ENCODE peak calls at places on chromosomes 16 and 17, in six cellular contexts. E is MCF 10A; N is stimulated activated CD4-positive, alpha-beta T cell treated with anti-CD3 and anti-CD28 coated beads, Interleukin-1b, Interleukin-23, amount 100 ng/mL, for 1 hour; R is activated CD8-positive, alpha-beta T cell treated with anti-CD3 and anti-CD28 coated beads, Interleukin-2, amount 10 ng/mL, durations not matched to agents 7 days and 5 days; Q is kidney glomerular epithelial cell; B is kidney tubule cell. I is an unnamed sample.

GRCh38 chr17:1830288-1830687 is 483 bp downstream of the RPA1 start:
- DNase-seq in E (peak), B (peak), Q (no peak), N (no peak), R (peak), I (peak)

GRCh38 chr16:30090607-30091332 is 954 bp downstream of the TBX6 start:
- DNase-seq in E (no peak), B (no peak), Q (no peak), N (no peak), R (no peak), I (no peak)

GRCh38 chr17:13067629-13068303 is 49.9 kb upstream of the ELAC2 start:
- DNase-seq in R (no peak), Q (no peak), N (no peak), E (no peak), B (no peak), I (no peak)

GRCh38 chr16:57741660-57742191 is 6.2 kb downstream of the KATNB1 start:
- DNase-seq in N (no peak), Q (no peak), E (no peak), R (no peak), B (no peak), I (no peak)

GRCh38 chr17:11176549-11176948 is 64.5 kb upstream of the SHISA6 start:
- DNase-seq in N (no peak), R (no peak), B (no peak), Q (no peak), E (no peak), I (no peak)

GRCh38 chr17:77279448-77280303 is 138.9 kb downstream of the SEC14L1 start:
- DNase-seq in R (no peak), N (no peak), E (peak), B (peak), Q (no peak), I (no peak)

GRCh38 chr16:81137012-81137335 is 40.8 kb upstream of the GCSH start:
- DNase-seq in E (no peak), R (no peak), Q (no peak), B (no peak), N (no peak), I (no peak)

GRCh38 chr16:9060225-9060624 is 31.2 kb upstream of the HAPSTR1 start:
- DNase-seq in R (no peak), N (no peak), B (no peak), E (no peak), Q (no peak), I (no peak)

GRCh38 chr17:45451131-45451530 is 18.5 kb upstream of the ARHGAP27 start:
- DNase-seq in N (no peak), B (no peak), Q (no peak), E (no peak), R (no peak), I (no peak)

GRCh38 chr16:27355610-27356009 is 41.8 kb downstream of the IL4R start:
- DNase-seq in N (peak), B (peak), E (peak), R (peak), Q (no peak), I (peak)

GRCh38 chr17:14098246-14098645 is 28.9 kb downstream of the COX10 start:
- DNase-seq in Q (no peak), N (no peak), E (peak), R (no peak), B (no peak), I (no peak)

GRCh38 chr16:80948886-80949502 is 57.7 kb downstream of the CMC2 start:
- DNase-seq in N (no peak), Q (no peak), E (peak), R (peak), B (peak), I (peak)

GRCh38 chr17:32518856-32519768 is 32.3 kb downstream of the CDK5R1 start:
- DNase-seq in R (peak), Q (no peak), B (peak), E (peak), N (no peak), I (peak)

GRCh38 chr16:63617047-63617989 is 1504.5 kb downstream of the CDH11 start:
- DNase-seq in Q (no peak), B (peak), N (no peak), E (no peak), R (no peak), I (no peak)

GRCh38 chr16:74836111-74836671 is 61.6 kb upstream of the FA2H start:
- DNase-seq in N (no peak), E (no peak), B (no peak), R (no peak), Q (no peak), I (no peak)

GRCh38 chr16:84881702-84882521 is 62.1 kb downstream of the CRISPLD2 start:
- DNase-seq in N (no peak), E (peak), B (peak), Q (peak), R (no peak), I (no peak)

GRCh38 chr17:19269641-19270040 is 32.5 kb downstream of the EPN2 start:
- DNase-seq in R (no peak), Q (no peak), B (no peak), E (no peak), N (no peak), I (no peak)

GRCh38 chr16:56319391-56319790 is 106.0 kb downstream of the AMFR start:
- DNase-seq in E (no peak), R (no peak), Q (no peak), B (no peak), N (no peak), I (no peak)

GRCh38 chr17:75720656-75721462 is at the start of gene ITGB4:
- DNase-seq in R (peak), E (peak), N (peak), B (peak), Q (no peak), I (peak)

GRCh38 chr16:14168146-14168545 is 97.0 kb downstream of the MRTFB start:
- DNase-seq in R (no peak), B (no peak), Q (no peak), N (no peak), E (no peak), I (no peak)

GRCh38 chr17:49707246-49707607 is 537 bp downstream of the SLC35B1 start:
- DNase-seq in B (peak), N (no peak), Q (no peak), E (no peak), R (peak), I (peak)

GRCh38 chr16:73054131-73054496 is 6.2 kb upstream of the ZFHX3 start:
- DNase-seq in Q (no peak), E (no peak), B (no peak), N (no peak), R (no peak), I (no peak)

GRCh38 chr17:58605986-58606385 is 85.9 kb downstream of the TEX14 start:
- DNase-seq in B (no peak), E (no peak), R (no peak), Q (no peak), N (no peak), I (no peak)

GRCh38 chr17:48995871-48996695 is 1.1 kb upstream of the IGF2BP1 start:
- DNase-seq in E (no peak), R (no peak), N (no peak), B (no peak), Q (no peak), I (no peak)

GRCh38 chr17:50176559-50177471 is 11.0 kb downstream of the SGCA start:
- DNase-seq in R (no peak), Q (no peak), B (no peak), N (no peak), E (no peak), I (no peak)

GRCh38 chr16:46961373-46962353 is 11.8 kb downstream of the DNAJA2 start:
- DNase-seq in E (no peak), B (peak), Q (no peak), N (no peak), R (peak), I (no peak)

GRCh38 chr17:2335726-2336214 is 487 bp downstream of the TSR1 start:
- DNase-seq in Q (peak), B (peak), N (no peak), R (no peak), E (no peak), I (no peak)

GRCh38 chr16:12501727-12502457 is 301.8 kb downstream of the CPPED1 start:
- DNase-seq in N (no peak), E (no peak), Q (peak), R (no peak), B (peak), I (no peak)

GRCh38 chr16:63442246-63442645 is 1406.0 kb upstream of the CDH8 start:
- DNase-seq in B (peak), Q (no peak), N (no peak), R (no peak), E (no peak), I (no peak)

GRCh38 chr16:50939356-50939755 is 197.5 kb downstream of the CYLD start:
- DNase-seq in E (no peak), N (no peak), R (no peak), B (no peak), Q (no peak), I (no peak)

GRCh38 chr17:27345141-27345904 is 51.4 kb downstream of the WSB1 start:
- DNase-seq in R (no peak), Q (peak), B (peak), N (no peak), E (no peak), I (no peak)

GRCh38 chr16:65767125-65767524 is 599.4 kb upstream of the CDH5 start:
- DNase-seq in B (no peak), N (no peak), Q (no peak), E (no peak), R (no peak), I (no peak)

GRCh38 chr17:82970067-82970466 is 109.3 kb upstream of the METRNL start:
- DNase-seq in N (no peak), E (no peak), R (no peak), B (no peak), Q (no peak), I (no peak)

GRCh38 chr16:19858654-19859018 is 26.0 kb downstream of the GPRC5B start:
- DNase-seq in B (no peak), Q (no peak), E (no peak), R (no peak), N (no peak), I (no peak)

GRCh38 chr16:35747658-35748455 is 2288.4 kb downstream of the TP53TG3F start:
- DNase-seq in R (no peak), Q (no peak), E (no peak), N (no peak), B (no peak), I (no peak)

GRCh38 chr16:81975637-81976036 is 35.6 kb downstream of the SDR42E1 start:
- DNase-seq in B (no peak), N (no peak), E (no peak), R (no peak), Q (no peak), I (no peak)

GRCh38 chr17:35900693-35901487 is 20.7 kb upstream of the CCL5 start:
- DNase-seq in Q (no peak), B (no peak), N (no peak), E (peak), R (no peak), I (no peak)

GRCh38 chr16:15897834-15898254 is 9.4 kb upstream of the CEP20 start:
- DNase-seq in N (no peak), Q (peak), E (no peak), B (peak), R (peak), I (no peak)